ENCODE peak calls at places on chromosome 11, in six cellular contexts. L is fibroblast of lung, B is adrenal gland, T is amniotic stem cell, P is activated T-cell treated with anti-CD3 and anti-CD28 coated beads for 1 hour, J is GM19239. S is an unnamed sample.

GRCh38 chr11:68120212-68121066 is 749 bp downstream of the CHKA start:
- DNase-seq in B (peak; percentile 71), P (peak; percentile 17), J (peak; percentile 49), T (no peak), L (peak; percentile 18), S (peak; percentile 72)

GRCh38 chr11:102666331-102666957 is 39.1 kb downstream of the MMP27 start:
- DNase-seq in T (no peak), L (peak; percentile 70), P (no peak), J (peak; percentile 14), B (peak; percentile 42), S (no peak)

GRCh38 chr11:124202951-124203350 is 19.8 kb downstream of the OR10D3 start:
- DNase-seq in J (no peak), P (no peak), L (no peak), B (no peak), T (no peak), S (no peak)

GRCh38 chr11:67662142-67662805 is 11.7 kb upstream of the ACY3 start:
- DNase-seq in B (no peak), L (no peak), P (no peak), T (no peak), J (no peak), S (no peak)

GRCh38 chr11:118353084-118353710 is 6.2 kb upstream of the UBE4A start:
- DNase-seq in P (no peak), T (peak; percentile 13), J (no peak), B (no peak), L (peak; percentile 38), S (no peak)

GRCh38 chr11:70420008-70420464 is 21.7 kb downstream of the CTTN start:
- DNase-seq in L (peak; percentile 12), J (no peak), P (no peak), T (no peak), B (no peak), S (no peak)

GRCh38 chr11:129447654-129448239 is 72.1 kb downstream of the BARX2 start:
- DNase-seq in T (no peak), B (no peak), L (no peak), P (no peak), J (no peak), S (no peak)

GRCh38 chr11:10735532-10736465 is 15.2 kb upstream of the CTR9 start:
- DNase-seq in L (peak; percentile 97), P (peak; percentile 78), B (peak; percentile 98), T (peak; percentile 96), J (peak; percentile 87), S (peak; percentile 89)

GRCh38 chr11:128726464-128727139 is 32.7 kb downstream of the FLI1 start:
- DNase-seq in J (no peak), T (no peak), P (peak; percentile 45), B (peak; percentile 46), L (no peak), S (peak; percentile 46)

GRCh38 chr11:110176366-110177056 is 83.3 kb downstream of the ZC3H12C start:
- DNase-seq in J (no peak), B (peak; percentile 58), L (peak; percentile 52), T (no peak), P (no peak), S (no peak)